ENCODE peak calls at places on chromosomes 6 and 20, in five cellular contexts. U is fibroblast of lung, Y is transverse colon, H is tibial artery, E is body of pancreas. K is an unnamed sample.
A peak's percentile ranks its signal among the peaks of the same experiment; 100 is the strongest.

GRCh38 chr6:33288141-33288941 is 698 bp downstream of the WDR46 start:
- DNase-seq in Y (no peak), U (no peak), H (no peak), E (no peak), K (peak; percentile 67)

GRCh38 chr6:149246691-149247384 is 70.7 kb upstream of the TAB2 start:
- DNase-seq in H (no peak), U (no peak), Y (peak; percentile 49), E (no peak), K (no peak)

GRCh38 chr20:19926581-19926980 is 90.6 kb upstream of the NAA20 start:
- DNase-seq in Y (no peak), U (no peak), E (no peak), H (no peak), K (no peak)

GRCh38 chr6:44072959-44073611 is 54.2 kb downstream of the MRPL14 start:
- DNase-seq in U (peak; percentile 82), H (peak; percentile 67), Y (peak; percentile 76), E (peak; percentile 76), K (peak; percentile 99)

GRCh38 chr20:62603021-62603906 is 39.0 kb upstream of the SLCO4A1 start:
- DNase-seq in E (peak; percentile 74), H (peak; percentile 67), U (peak; percentile 18), Y (peak; percentile 44), K (peak; percentile 96)

GRCh38 chr20:10848810-10849370 is 175.1 kb upstream of the JAG1 start:
- DNase-seq in Y (peak; percentile 45), H (no peak), U (peak; percentile 92), E (no peak), K (no peak)

GRCh38 chr6:109978174-109979032 is at the start of gene GPR6:
- DNase-seq in H (peak; percentile 26), U (peak; percentile 48), E (peak; percentile 63), Y (peak; percentile 25), K (peak; percentile 92)

GRCh38 chr20:31897541-31897940 is 27.1 kb downstream of the TTLL9 start:
- DNase-seq in Y (no peak), H (no peak), E (no peak), U (no peak), K (no peak)

GRCh38 chr20:21214431-21214830 is 88.5 kb downstream of the KIZ start:
- DNase-seq in E (no peak), Y (no peak), H (no peak), U (no peak), K (no peak)

GRCh38 chr6:75693534-75693933 is 55.5 kb upstream of the MYO6 start:
- DNase-seq in E (no peak), H (no peak), Y (no peak), U (peak; percentile 49), K (peak; percentile 69)

GRCh38 chr6:125358898-125359297 is 57.1 kb upstream of the HDDC2 start:
- DNase-seq in Y (no peak), H (no peak), E (no peak), U (no peak), K (no peak)

GRCh38 chr6:81896561-81896960 is 144.1 kb upstream of the TENT5A start:
- DNase-seq in E (no peak), H (no peak), U (no peak), Y (no peak), K (no peak)

GRCh38 chr6:77089776-77090175 is 373.5 kb downstream of the HTR1B start:
- DNase-seq in U (no peak), Y (no peak), H (no peak), E (no peak), K (no peak)

GRCh38 chr6:153013438-153013837 is 10.9 kb upstream of the MTRF1L start:
- DNase-seq in E (no peak), U (no peak), H (no peak), Y (no peak), K (no peak)

GRCh38 chr20:58213112-58213511 is 15.3 kb downstream of the ANKRD60 start:
- DNase-seq in U (no peak), Y (no peak), E (no peak), H (no peak), K (no peak)

GRCh38 chr6:31624070-31624469 is 3.6 kb downstream of the PRRC2A start:
- DNase-seq in Y (no peak), U (no peak), H (no peak), E (no peak), K (peak; percentile 67)

GRCh38 chr6:15507746-15508145 is 155.1 kb downstream of the DTNBP1 start:
- DNase-seq in E (no peak), U (no peak), H (no peak), Y (no peak), K (peak; percentile 55)

GRCh38 chr20:32167552-32167951 is 40.0 kb downstream of the PLAGL2 start:
- DNase-seq in Y (no peak), H (peak; percentile 10), U (no peak), E (no peak), K (peak; percentile 39)

GRCh38 chr6:98832282-98833100 is 1.9 kb upstream of the POU3F2 start:
- DNase-seq in Y (no peak), H (no peak), E (no peak), U (peak; percentile 60), K (peak; percentile 99)

GRCh38 chr20:51159303-51159702 is 136.4 kb upstream of the KCNG1 start:
- DNase-seq in U (no peak), E (no peak), H (no peak), Y (no peak), K (no peak)

GRCh38 chr20:29301624-29302259 is 1955.7 kb upstream of the DEFB115 start:
- DNase-seq in Y (no peak), H (no peak), U (no peak), E (no peak), K (peak; percentile 66)

GRCh38 chr6:128491643-128492206 is 28.7 kb downstream of the PTPRK start:
- DNase-seq in E (peak; percentile 30), H (no peak), Y (no peak), U (peak; percentile 79), K (peak; percentile 73)

GRCh38 chr20:48186447-48186846 is 401.2 kb upstream of the SULF2 start:
- DNase-seq in Y (no peak), E (no peak), U (no peak), H (no peak), K (no peak)

GRCh38 chr6:150370112-150370511 is 1.3 kb downstream of the IYD start:
- DNase-seq in H (no peak), Y (no peak), U (no peak), E (no peak), K (no peak)

GRCh38 chr6:154232013-154232920 is 124.3 kb downstream of the IPCEF1 start:
- DNase-seq in Y (no peak), H (no peak), U (peak; percentile 39), E (no peak), K (peak; percentile 65)

GRCh38 chr6:98016565-98016964 is 733.5 kb upstream of the MMS22L start:
- DNase-seq in Y (no peak), U (no peak), H (no peak), E (no peak), K (no peak)

GRCh38 chr6:19024737-19025136 is 637.6 kb downstream of the RNF144B start:
- DNase-seq in H (no peak), U (peak; percentile 37), Y (no peak), E (peak; percentile 28), K (no peak)

GRCh38 chr6:53813096-53813495 is 18.3 kb downstream of the LRRC1 start:
- DNase-seq in Y (peak; percentile 70), E (no peak), H (no peak), U (no peak), K (peak; percentile 78)

GRCh38 chr6:53808302-53808881 is 13.6 kb downstream of the LRRC1 start:
- DNase-seq in H (no peak), E (no peak), U (no peak), Y (no peak), K (no peak)

GRCh38 chr6:53809691-53810090 is 14.9 kb downstream of the LRRC1 start:
- DNase-seq in Y (no peak), E (no peak), H (no peak), U (no peak), K (no peak)

GRCh38 chr6:53811746-53812145 is 16.9 kb downstream of the LRRC1 start:
- DNase-seq in Y (no peak), H (no peak), E (no peak), U (no peak), K (no peak)

DNA sequence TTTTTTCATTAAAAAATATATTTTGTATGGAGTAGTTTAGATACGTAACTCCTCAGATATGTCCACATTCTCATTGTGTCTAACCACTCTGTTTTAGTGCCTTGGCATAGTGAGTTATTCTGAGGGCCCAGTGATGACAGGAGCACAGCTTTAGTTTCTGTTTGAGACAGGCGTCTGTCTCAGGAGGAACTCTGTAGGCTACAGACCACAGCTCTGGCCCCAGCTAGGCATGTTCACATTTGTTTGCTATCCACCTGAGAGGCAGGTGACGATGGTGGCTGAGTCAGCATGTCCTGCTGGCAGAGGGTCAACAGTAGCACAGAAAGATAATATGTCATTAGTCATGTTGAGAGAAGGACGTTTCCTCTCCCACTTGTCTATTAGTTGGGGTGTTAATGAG is 16.3 kb downstream of the LRRC1 start:
- DNase-seq in H (no peak), Y (peak; percentile 69), U (no peak), E (peak; percentile 66), K (peak; percentile 49)
- H3K27ac ChIP-seq in H (peak overlapping the region; percentile 30), Y (peak overlapping the region; percentile 31), U (no peak overlapping the region), E (no peak overlapping the region), K (no peak overlapping the region)

GRCh38 chr6:114342086-114342825 is 567 bp downstream of the HS3ST5 start:
- DNase-seq in E (peak; percentile 12), H (no peak), Y (peak; percentile 10), U (no peak), K (peak; percentile 81)
- H3K27ac ChIP-seq in E (no peak overlapping the region), H (no peak overlapping the region), Y (no peak overlapping the region), U (no peak overlapping the region), K (no peak overlapping the region)

GRCh38 chr6:46632053-46632452 is 20.6 kb downstream of the CYP39A1 start:
- DNase-seq in U (no peak), H (no peak), E (no peak), Y (no peak), K (no peak)

GRCh38 chr6:46638650-46639049 is 14.0 kb downstream of the CYP39A1 start:
- DNase-seq in U (no peak), E (no peak), H (no peak), Y (no peak), K (no peak)

GRCh38 chr6:46635462-46635861 is 17.2 kb downstream of the CYP39A1 start:
- DNase-seq in Y (no peak), H (no peak), E (no peak), U (no peak), K (no peak)

GRCh38 chr6:46637933-46638332 is 14.7 kb downstream of the CYP39A1 start:
- DNase-seq in U (no peak), Y (no peak), H (no peak), E (no peak), K (no peak)

DNA sequence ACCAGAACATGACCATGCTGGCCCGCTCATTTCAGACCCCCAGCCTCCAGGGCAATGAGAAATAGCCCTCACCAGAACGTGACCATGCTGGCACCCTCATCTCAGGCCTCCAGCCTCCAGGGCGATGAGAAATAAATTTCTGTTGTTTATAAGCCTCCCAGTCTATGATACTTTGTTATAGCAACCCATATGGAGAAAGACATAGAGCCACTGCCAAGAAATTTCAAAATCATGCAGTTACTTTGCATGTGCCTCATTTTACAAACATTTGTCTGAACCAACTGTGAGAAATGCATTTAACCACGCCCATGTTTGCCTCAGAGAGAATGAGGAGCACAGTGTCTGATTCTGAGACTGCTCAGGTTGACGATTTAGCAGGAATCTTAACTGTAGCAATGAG is 15.5 kb downstream of the CYP39A1 start:
- DNase-seq in Y (no peak), E (no peak), U (peak; percentile 94), H (no peak), K (no peak)
- H3K27ac ChIP-seq in Y (peak overlapping the region; percentile 36), E (no peak overlapping the region), U (peak overlapping the region; percentile 50), H (no peak overlapping the region), K (no peak overlapping the region)

DNA sequence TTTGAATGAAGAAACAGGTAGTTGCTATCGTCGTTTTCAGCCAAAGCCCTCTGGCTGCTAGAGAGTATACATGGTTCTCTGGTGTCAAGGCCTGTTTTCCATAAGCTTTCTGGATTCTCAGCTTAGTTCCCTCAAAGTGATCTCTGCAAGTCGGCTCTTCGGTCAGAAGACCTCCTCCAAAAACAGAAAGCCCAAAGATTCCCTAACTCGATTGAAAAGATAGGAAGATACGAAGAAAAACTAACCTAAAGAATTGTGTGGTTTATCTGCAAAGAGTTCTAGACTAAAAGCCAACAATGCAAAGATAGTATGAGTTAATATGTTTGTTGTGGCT is 545 bp upstream of the ASCC3 start:
- DNase-seq in Y (no peak), H (no peak), U (peak; percentile 37), E (no peak), K (no peak)
- H3K27ac ChIP-seq in Y (peak overlapping the region; percentile 88), H (peak overlapping the region; percentile 86), U (peak overlapping the region; percentile 96), E (peak overlapping the region; percentile 91), K (peak overlapping the region; percentile 87)

K was measured in osteoblast.